ENCODE peak calls at places on chromosomes 12 and 14, in four cellular contexts. A is frontal cortex, N is A673, C is RKO. Q is an unnamed sample.

GRCh38 chr12:56601503-56601902 is 28.6 kb downstream of the BAZ2A start:
- DNase-seq in C (no peak), N (peak), A (no peak), Q (peak)

GRCh38 chr12:51307655-51308593 is 16.1 kb downstream of the BIN2 start:
- DNase-seq in A (no peak), N (no peak), C (peak), Q (no peak)

GRCh38 chr12:81077329-81077685 is 572 bp upstream of the ACSS3 start:
- DNase-seq in C (no peak), N (no peak), A (no peak), Q (no peak)

GRCh38 chr14:78700236-78700635 is 530.1 kb downstream of the NRXN3 start:
- DNase-seq in C (peak), N (peak), A (no peak), Q (peak)

GRCh38 chr12:98418357-98419075 is 96.9 kb upstream of the TMPO start:
- DNase-seq in A (no peak), N (peak), C (no peak), Q (peak)

GRCh38 chr12:114476159-114476558 is 70.2 kb upstream of the TBX5 start:
- DNase-seq in C (peak), N (peak), A (no peak), Q (peak)

GRCh38 chr14:36747411-36748184 is 85.9 kb downstream of the PAX9 start:
- DNase-seq in C (peak), A (no peak), N (peak), Q (peak)

GRCh38 chr14:60344751-60345150 is 95.7 kb downstream of the PPM1A start:
- DNase-seq in N (no peak), C (no peak), A (no peak), Q (no peak)

GRCh38 chr14:63276492-63277342 is 42.0 kb downstream of the GPHB5 start:
- DNase-seq in C (peak), A (peak), N (peak), Q (peak)

GRCh38 chr12:60494249-60494648 is 898.4 kb downstream of the SLC16A7 start:
- DNase-seq in C (peak), N (peak), A (peak), Q (peak)

GRCh38 chr12:8662592-8662991 is at the start of gene MFAP5:
- DNase-seq in A (no peak), C (no peak), N (no peak), Q (no peak)

GRCh38 chr12:113328368-113328889 is 6.5 kb downstream of the SLC8B1 start:
- DNase-seq in C (no peak), N (no peak), A (no peak), Q (no peak)

GRCh38 chr14:91732859-91733477 is 1.1 kb upstream of the CATSPERB start:
- DNase-seq in A (peak), N (no peak), C (no peak), Q (peak)

GRCh38 chr12:100956311-100956852 is 161.8 kb downstream of the ANO4 start:
- DNase-seq in N (no peak), C (no peak), A (no peak), Q (no peak)